ENCODE peak calls at places on chromosomes 5 and 9, in nine cellular contexts. U, T, Z, N, K, I, D, C and X are unnamed samples.

GRCh38 chr5:19874811-19875210 is 113.2 kb downstream of the CDH18 start:
- DNase-seq in K (no peak), C (no peak), Z (no peak), D (no peak), N (no peak), I (no peak), T (no peak), U (no peak), X (no peak)

GRCh38 chr5:34789021-34789531 is 49.9 kb upstream of the TTC23L start:
- DNase-seq in Z (no peak), D (no peak), C (no peak), U (no peak), N (no peak), I (no peak), K (peak; percentile 30), T (peak; percentile 95), X (no peak)

GRCh38 chr9:101448680-101449070 is 13.1 kb upstream of the ALDOB start:
- DNase-seq in T (no peak), N (no peak), U (no peak), D (no peak), Z (no peak), K (no peak), C (no peak), I (no peak), X (no peak)

GRCh38 chr5:180600554-180601041 is 9.3 kb upstream of the SCGB3A1 start:
- DNase-seq in T (no peak), N (peak; percentile 10), Z (no peak), K (no peak), U (no peak), D (peak; percentile 52), C (no peak), I (peak; percentile 9), X (no peak)

GRCh38 chr9:135591491-135592330 is 30.2 kb downstream of the PAEP start:
- DNase-seq in C (no peak), D (peak; percentile 55), K (no peak), I (no peak), U (no peak), T (no peak), Z (no peak), N (no peak), X (no peak)

GRCh38 chr9:131017067-131017466 is 8.1 kb downstream of the LAMC3 start:
- DNase-seq in U (no peak), T (no peak), C (no peak), N (no peak), K (no peak), I (no peak), D (no peak), Z (no peak), X (no peak)

GRCh38 chr5:72369301-72370079 is 49.3 kb downstream of the PTCD2 start:
- DNase-seq in K (no peak), D (no peak), I (no peak), C (no peak), N (no peak), Z (no peak), T (no peak), U (no peak), X (no peak)

GRCh38 chr9:96116275-96117051 is 185.5 kb downstream of the HSD17B3 start:
- DNase-seq in Z (no peak), C (peak; percentile 47), N (no peak), D (no peak), K (peak; percentile 87), U (peak; percentile 90), I (peak; percentile 78), T (no peak), X (no peak)

GRCh38 chr5:136054133-136054996 is 25.6 kb downstream of the TGFBI start:
- DNase-seq in U (no peak), I (no peak), D (peak; percentile 14), T (no peak), N (no peak), C (no peak), K (no peak), Z (no peak), X (no peak)

GRCh38 chr9:117034862-117035261 is 347.8 kb downstream of the TRIM32 start:
- DNase-seq in T (no peak), Z (no peak), U (no peak), D (no peak), I (no peak), K (no peak), N (no peak), C (no peak), X (no peak)

GRCh38 chr9:128421474-128422010 is 885 bp downstream of the CERCAM start:
- DNase-seq in C (no peak), I (no peak), Z (no peak), D (no peak), K (no peak), N (no peak), T (no peak), U (no peak), X (no peak)

GRCh38 chr9:83969602-83970001 is 10.4 kb downstream of the HNRNPK start:
- DNase-seq in D (no peak), I (no peak), C (no peak), Z (no peak), N (no peak), U (no peak), T (no peak), K (no peak), X (no peak)
- TF ChIP-seq POLR2AphosphoS5 in D (no peak), I (no peak), C (no peak), Z (no peak), N (no peak), U (no peak), T (no peak), K (no peak), X (no peak)

DNA sequence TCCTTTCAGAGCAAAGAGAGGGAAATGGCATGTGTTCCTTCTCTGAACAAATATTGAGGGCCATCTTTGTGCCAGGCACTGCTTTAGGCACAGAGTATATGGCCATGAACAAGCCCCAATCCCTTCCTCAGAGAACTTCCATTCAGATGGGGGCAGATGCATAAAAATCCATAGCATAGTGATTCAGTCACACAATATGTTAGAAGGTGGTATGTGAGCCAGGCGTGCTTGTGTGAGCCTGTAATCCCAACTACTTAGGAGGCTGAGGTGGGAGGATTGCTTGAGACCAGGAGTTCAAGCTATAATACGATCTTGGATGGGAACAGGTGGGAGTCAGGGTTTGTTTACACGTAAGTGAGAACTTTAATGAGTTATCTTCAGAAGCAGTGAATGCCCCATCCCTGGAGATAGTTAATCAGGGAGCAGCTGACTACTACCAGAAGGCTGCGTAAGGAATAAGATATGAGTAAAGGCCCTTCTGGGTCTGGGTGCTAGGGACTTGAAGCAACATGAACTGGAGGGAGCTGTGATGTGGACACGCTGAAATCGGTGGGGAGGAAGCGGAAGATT is 27.1 kb downstream of the NANS start:
- DNase-seq in U (no peak), N (no peak), K (no peak), I (no peak), T (no peak), C (peak; percentile 1), D (no peak), Z (no peak), X (no peak)
- TF ChIP-seq POLR2A in U (no peak), N (no peak), K (no peak), I (no peak), T (no peak), C (peak; percentile 9), D (no peak), Z (no peak), X (no peak)

DNA sequence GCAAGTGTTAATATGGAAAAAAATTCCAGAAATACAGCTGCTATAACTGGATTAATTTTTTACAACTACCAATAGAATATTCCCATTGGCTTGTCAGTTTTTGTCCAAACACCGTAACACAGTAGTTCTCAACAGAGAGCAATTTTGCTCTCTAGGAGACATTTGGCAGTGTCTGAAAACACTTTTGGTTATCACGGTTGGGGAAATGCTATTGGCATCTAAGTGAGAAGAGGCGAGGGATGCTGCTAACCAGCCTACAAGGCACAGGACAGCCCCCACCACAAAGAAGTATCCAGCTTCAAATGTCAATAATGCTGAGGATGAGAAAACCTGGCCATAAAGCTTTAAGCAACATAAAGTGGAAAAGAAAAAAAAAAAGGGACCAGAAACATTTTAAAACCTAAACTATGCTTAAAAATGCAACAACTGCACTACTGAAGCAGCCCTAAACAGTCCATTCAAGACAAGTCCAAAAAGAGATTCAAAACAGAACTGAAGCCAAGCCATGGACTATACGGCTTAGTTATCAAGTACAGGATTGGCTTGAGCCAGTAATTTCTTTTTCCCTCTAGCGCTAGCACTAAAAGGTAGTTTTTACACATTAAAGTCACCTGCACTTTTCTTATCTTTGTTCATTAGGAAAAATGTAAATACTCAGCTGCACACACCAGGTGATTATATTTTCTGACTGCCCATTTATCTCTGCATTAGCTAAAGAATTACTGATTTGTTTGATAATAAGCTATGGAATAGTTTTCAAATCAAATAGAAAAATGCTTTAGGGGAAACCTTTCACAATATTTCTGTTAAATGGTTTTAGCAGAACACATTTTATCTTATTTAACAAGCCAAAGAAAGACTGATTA is 83.8 kb downstream of the NR3C1 start:
- DNase-seq in I (no peak), C (no peak), U (no peak), T (no peak), Z (no peak), D (no peak), K (no peak), N (no peak), X (no peak)
- TF ChIP-seq POLR2AphosphoS5 in I (no peak), C (no peak), U (no peak), T (no peak), Z (no peak), D (no peak), K (no peak), N (no peak), X (no peak)

DNA sequence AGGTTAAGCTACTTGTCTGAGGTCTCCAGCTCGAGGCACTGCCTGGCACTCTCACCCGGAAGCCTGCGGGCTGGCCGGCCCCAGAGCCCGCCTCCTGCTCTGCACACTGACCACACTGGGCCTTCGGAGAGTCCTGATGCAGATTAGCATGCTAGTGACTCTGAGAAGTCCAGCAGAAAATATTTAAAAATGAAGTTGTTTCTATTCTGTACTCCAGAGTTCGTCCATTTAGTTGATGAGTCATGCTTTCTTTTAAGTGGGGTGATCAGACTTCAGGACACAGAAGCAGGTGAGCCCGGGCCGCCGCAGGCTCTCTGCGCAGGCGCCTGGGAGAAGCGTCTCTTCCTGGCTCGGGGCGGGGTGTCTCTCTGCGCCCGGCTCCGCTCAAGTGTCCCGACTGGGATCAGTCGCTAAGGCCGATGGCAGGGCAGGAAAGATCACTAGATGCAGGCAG is 32.5 kb downstream of the FAM240B start:
- DNase-seq in C (peak; percentile 82), U (peak; percentile 66), D (peak; percentile 82), I (peak; percentile 75), T (no peak), Z (peak; percentile 42), K (peak; percentile 40), N (peak; percentile 32), X (no peak)
- TF ChIP-seq POLR2A in C (no peak), U (no peak), D (no peak), I (no peak), T (no peak), Z (no peak), K (no peak), N (no peak), X (no peak)

GRCh38 chr5:90519081-90519480 is 10.3 kb downstream of the LYSMD3 start:
- DNase-seq in C (no peak), Z (no peak), N (no peak), T (peak; percentile 30), I (no peak), K (no peak), D (no peak), U (no peak), X (no peak)

GRCh38 chr5:90514520-90514919 is 14.9 kb downstream of the LYSMD3 start:
- DNase-seq in I (no peak), U (no peak), Z (no peak), N (no peak), K (no peak), T (no peak), D (no peak), C (no peak), X (no peak)

GRCh38 chr5:90518666-90519065 is 10.7 kb downstream of the LYSMD3 start:
- DNase-seq in I (no peak), K (no peak), T (peak; percentile 39), Z (no peak), U (no peak), D (no peak), N (no peak), C (no peak), X (no peak)
- TF ChIP-seq POLR2AphosphoS5 in I (no peak), K (no peak), T (no peak), Z (no peak), U (no peak), D (no peak), N (no peak), C (no peak), X (no peak)